ENCODE peak calls at places on chromosomes 3 and 15, in six cellular contexts. L is NCI-H1092 treated with DMSO at 0.1 percent for 48 hours, B is T-cell, Q is caudate nucleus, H is smooth muscle cell of the brain vasculature, W is Right ventricle myocardium inferior. J is an unnamed sample.

GRCh38 chr15:58179741-58180381 is 41.7 kb downstream of the AQP9 start:
- DNase-seq in H (no peak), Q (no peak), L (no peak), B (no peak), W (no peak), J (no peak)

GRCh38 chr15:30997270-30997669 is 5.8 kb upstream of the MTMR10 start:
- DNase-seq in Q (no peak), W (no peak), L (no peak), B (no peak), H (no peak), J (no peak)

GRCh38 chr3:49277357-49277723 is 308 bp upstream of the C3orf62 start:
- DNase-seq in B (no peak), Q (no peak), L (no peak), H (peak; percentile 20), W (no peak), J (no peak)

GRCh38 chr3:105594219-105594618 is 227.5 kb downstream of the ALCAM start:
- DNase-seq in L (no peak), B (no peak), Q (no peak), H (no peak), W (no peak), J (no peak)

GRCh38 chr15:83380682-83381081 is 66.5 kb upstream of the SH3GL3 start:
- DNase-seq in B (no peak), H (no peak), Q (peak; percentile 41), W (no peak), L (no peak), J (no peak)

GRCh38 chr15:78425643-78426042 is 12.4 kb upstream of the IREB2 start:
- DNase-seq in Q (no peak), W (no peak), B (no peak), H (no peak), L (no peak), J (no peak)

GRCh38 chr3:39806820-39807219 is 2.6 kb upstream of the MYRIP start:
- DNase-seq in W (no peak), B (no peak), Q (no peak), H (no peak), L (no peak), J (no peak)

GRCh38 chr3:123039178-123039577 is 11.6 kb upstream of the SEMA5B start:
- DNase-seq in H (no peak), L (no peak), Q (no peak), B (no peak), W (no peak), J (no peak)

GRCh38 chr3:52062499-52062898 is 6.1 kb upstream of the DUSP7 start:
- DNase-seq in B (no peak), L (no peak), Q (no peak), H (no peak), W (no peak), J (no peak)

GRCh38 chr3:16071246-16071645 is 103.2 kb upstream of the GALNT15 start:
- DNase-seq in W (no peak), L (no peak), B (no peak), Q (no peak), H (no peak), J (no peak)

GRCh38 chr3:133872781-133873180 is 22.9 kb downstream of the RAB6B start:
- DNase-seq in B (no peak), W (no peak), L (no peak), H (no peak), Q (no peak), J (no peak)

GRCh38 chr3:183837390-183837789 is 12.0 kb upstream of the MAP6D1 start:
- DNase-seq in B (no peak), L (no peak), W (no peak), H (no peak), Q (no peak), J (no peak)

GRCh38 chr15:75791337-75791713 is 51.9 kb upstream of the UBE2Q2 start:
- DNase-seq in Q (no peak), B (no peak), W (no peak), L (no peak), H (no peak), J (no peak)

GRCh38 chr15:40891810-40892448 is 2.3 kb upstream of the VPS18 start:
- DNase-seq in L (peak; percentile 34), Q (no peak), B (peak; percentile 23), W (no peak), H (no peak), J (no peak)

J was measured in activated effector memory CD4-positive, alpha-beta T cell treated with Interleukin-2 at 50 U/mL for 16 hours.